ENCODE peak calls at places on chromosome 11, in eight cellular contexts. J is keratinocyte, S is colonic mucosa, B is mammary epithelial cell, T is MM.1S, L is H9, V is HCT116, I is astrocyte. Z is an unnamed sample.

GRCh38 chr11:66346476-66347424 is 679 bp downstream of the B4GAT1 start:
- DNase-seq in J (no peak), S (peak), B (peak), T (no peak), L (no peak), V (no peak), I (no peak), Z (no peak)

GRCh38 chr11:69156218-69156639 is 494 bp downstream of the SMIM38 start:
- DNase-seq in J (no peak), S (no peak), B (no peak), T (no peak), L (no peak), V (no peak), I (no peak), Z (peak)

GRCh38 chr11:2843551-2843950 is 42.0 kb downstream of the CDKN1C start:
- DNase-seq in J (no peak), S (no peak), B (no peak), T (no peak), L (no peak), V (no peak), I (no peak), Z (no peak)

GRCh38 chr11:109338131-109338530 is 83.9 kb upstream of the C11orf87 start:
- DNase-seq in J (no peak), S (no peak), B (no peak), T (no peak), L (no peak), V (no peak), I (peak), Z (peak)

GRCh38 chr11:109320595-109320994 is 101.4 kb upstream of the C11orf87 start:
- DNase-seq in J (peak), S (no peak), B (peak), T (no peak), L (no peak), V (peak), I (peak), Z (no peak)

GRCh38 chr11:128929991-128930390 is 12.7 kb downstream of the TP53AIP1 start:
- DNase-seq in J (no peak), S (no peak), B (no peak), T (no peak), L (no peak), V (no peak), I (peak), Z (peak)

GRCh38 chr11:95084509-95084908 is 5.1 kb upstream of the ENDOD1 start:
- DNase-seq in J (no peak), S (no peak), B (peak), T (no peak), L (no peak), V (no peak), I (peak), Z (no peak)

GRCh38 chr11:32713496-32713895 is 81.0 kb downstream of the CCDC73 start:
- DNase-seq in J (no peak), S (no peak), B (no peak), T (no peak), L (no peak), V (peak), I (no peak), Z (peak)

GRCh38 chr11:112255075-112255739 is 5.5 kb downstream of the PLET1 start:
- DNase-seq in J (no peak), S (no peak), B (peak), T (no peak), L (no peak), V (no peak), I (peak), Z (peak)

GRCh38 chr11:20293992-20294391 is 69.5 kb upstream of the HTATIP2 start:
- DNase-seq in J (no peak), S (no peak), B (no peak), T (no peak), L (no peak), V (no peak), I (no peak), Z (no peak)

GRCh38 chr11:26439854-26440253 is 107.9 kb downstream of the ANO3 start:
- DNase-seq in J (no peak), S (no peak), B (no peak), T (no peak), L (no peak), V (no peak), I (no peak), Z (no peak)

GRCh38 chr11:47373876-47374820 is 4.2 kb downstream of the SPI1 start:
- DNase-seq in J (no peak), S (peak), B (peak), T (peak), L (peak), V (peak), I (peak), Z (peak)

GRCh38 chr11:60772666-60773065 is 12.5 kb upstream of the MS4A10 start:
- DNase-seq in J (no peak), S (no peak), B (no peak), T (no peak), L (no peak), V (no peak), I (no peak), Z (no peak)

GRCh38 chr11:125110996-125111340 is 458 bp downstream of the TMEM218 start:
- DNase-seq in J (no peak), S (no peak), B (no peak), T (peak), L (no peak), V (no peak), I (no peak), Z (no peak)

GRCh38 chr11:134287561-134287960 is 11.4 kb downstream of the GLB1L3 start:
- DNase-seq in J (no peak), S (no peak), B (no peak), T (no peak), L (no peak), V (no peak), I (no peak), Z (no peak)

GRCh38 chr11:43919852-43920597 is 22.4 kb upstream of the C11orf96 start:
- DNase-seq in J (no peak), S (no peak), B (no peak), T (no peak), L (no peak), V (no peak), I (no peak), Z (no peak)

GRCh38 chr11:102346748-102347525 is at the start of gene BIRC2:
- DNase-seq in J (no peak), S (peak), B (peak), T (peak), L (peak), V (peak), I (peak), Z (peak)

GRCh38 chr11:130666781-130667251 is 218.4 kb downstream of the ADAMTS15 start:
- DNase-seq in J (no peak), S (no peak), B (no peak), T (no peak), L (no peak), V (no peak), I (peak), Z (peak)

GRCh38 chr11:94046796-94047195 is 25.6 kb downstream of the HEPHL1 start:
- DNase-seq in J (no peak), S (no peak), B (peak), T (no peak), L (no peak), V (no peak), I (no peak), Z (no peak)

GRCh38 chr11:105933666-105934065 is 88.4 kb downstream of the MSANTD4 start:
- DNase-seq in J (no peak), S (no peak), B (no peak), T (no peak), L (no peak), V (no peak), I (no peak), Z (no peak)

GRCh38 chr11:69403556-69404215 is 77.8 kb upstream of the LINC01488 start:
- DNase-seq in J (no peak), S (no peak), B (no peak), T (no peak), L (no peak), V (no peak), I (peak), Z (peak)

GRCh38 chr11:69636512-69636866 is 4.5 kb upstream of the CCND1 start:
- DNase-seq in J (no peak), S (peak), B (no peak), T (peak), L (peak), V (peak), I (peak), Z (peak)

DNA sequence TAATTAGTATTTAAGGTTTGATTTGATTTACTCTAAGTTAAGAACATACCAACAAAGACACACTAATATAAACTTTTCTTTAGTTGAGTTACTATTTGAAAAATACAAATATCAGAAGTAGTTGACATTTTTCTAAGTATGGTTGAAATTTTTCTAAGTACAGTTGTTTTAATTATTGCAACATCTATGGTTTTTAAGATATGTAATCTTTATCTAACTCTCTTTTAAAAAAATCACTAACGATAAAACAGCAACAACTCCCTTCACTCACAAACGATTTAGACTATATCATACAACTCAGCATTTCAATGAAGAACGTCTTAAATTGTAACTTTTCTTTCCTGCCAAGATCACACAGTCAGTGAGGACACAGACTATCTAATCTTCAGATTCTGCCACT is 2.0 kb downstream of the C2CD3 start:
- DNase-seq in J (no peak), S (no peak), B (no peak), T (no peak), L (no peak), V (no peak), I (no peak), Z (no peak)
- H3K9ac ChIP-seq in J (no peak), S (no peak), B (no peak), T (no peak), L (no peak), V (no peak), I (no peak), Z (no peak)

DNA sequence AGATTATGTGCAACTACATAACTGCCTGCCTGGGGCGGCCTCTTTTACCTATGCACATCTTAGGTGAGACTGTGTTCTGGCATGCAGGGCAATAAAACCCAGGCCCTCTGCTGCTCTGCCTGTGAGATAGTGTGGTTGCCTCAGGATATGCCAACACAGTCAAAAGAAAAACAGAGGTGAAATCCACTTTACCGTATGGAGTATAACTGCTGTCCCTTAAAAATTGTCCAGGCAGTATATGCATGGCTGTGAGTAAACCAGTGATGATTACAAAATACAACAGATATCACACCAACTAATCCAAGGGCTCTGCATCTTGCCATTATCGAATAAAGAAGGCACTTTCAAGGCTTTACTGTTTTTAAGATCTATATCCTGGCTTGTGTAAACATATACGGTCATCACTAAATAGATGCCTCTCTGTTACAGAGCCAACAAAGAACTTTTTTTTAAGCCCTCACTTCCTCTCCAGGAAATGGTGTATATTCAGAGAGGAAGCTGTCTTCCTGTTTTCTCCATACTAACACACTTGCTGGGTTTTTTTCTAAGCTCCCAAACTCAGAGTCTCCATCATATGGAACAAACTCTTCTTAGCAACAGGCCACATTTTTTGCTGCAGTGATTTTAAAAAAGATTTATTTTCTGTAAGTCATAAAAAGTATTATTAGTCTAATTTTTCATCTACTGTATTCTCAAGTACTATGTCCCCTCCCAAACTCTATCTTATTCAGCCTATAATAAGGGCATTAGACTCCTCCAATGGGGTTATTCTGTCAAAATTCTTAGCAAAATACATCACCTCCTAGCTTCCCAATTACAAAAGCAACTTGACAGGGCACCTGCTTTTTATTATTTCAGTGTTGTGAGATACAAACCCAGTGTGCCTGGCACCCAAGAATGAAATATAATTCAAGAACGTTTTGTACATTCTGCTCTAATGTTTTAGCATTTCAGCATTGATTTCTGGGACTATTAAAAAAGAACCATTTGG is 135.2 kb downstream of the MAML2 start:
- DNase-seq in J (peak), S (peak), B (peak), T (peak), L (no peak), V (no peak), I (no peak), Z (no peak)
- H3K9ac ChIP-seq in J (peak), S (peak), B (peak), T (peak), L (no peak), V (no peak), I (no peak), Z (no peak)

GRCh38 chr11:17209939-17210245 is 2.1 kb upstream of the PIK3C2A start:
- DNase-seq in J (no peak), S (no peak), B (no peak), T (no peak), L (no peak), V (no peak), I (no peak), Z (no peak)
- H3K9ac ChIP-seq in J (peak), S (peak), B (no peak), T (no peak), L (no peak), V (peak), I (peak), Z (no peak)

GRCh38 chr11:19116971-19117759 is at the start of gene ZDHHC13:
- DNase-seq in J (peak), S (peak), B (peak), T (peak), L (peak), V (peak), I (peak), Z (peak)
- H3K9ac ChIP-seq in J (peak), S (peak), B (peak), T (peak), L (peak), V (peak), I (peak), Z (peak)

GRCh38 chr11:9691865-9692264 is 28.0 kb downstream of the SWAP70 start:
- DNase-seq in J (no peak), S (no peak), B (peak), T (no peak), L (no peak), V (peak), I (peak), Z (peak)
- H3K9ac ChIP-seq in J (no peak), S (no peak), B (no peak), T (no peak), L (no peak), V (no peak), I (no peak), Z (no peak)

GRCh38 chr11:119100960-119101349 is 698 bp downstream of the DPAGT1 start:
- DNase-seq in J (no peak), S (no peak), B (no peak), T (no peak), L (no peak), V (no peak), I (no peak), Z (no peak)

GRCh38 chr11:119101367-119101758 is 290 bp downstream of the DPAGT1 start:
- DNase-seq in J (no peak), S (peak), B (no peak), T (peak), L (peak), V (no peak), I (no peak), Z (no peak)

GRCh38 chr11:119101759-119102423 is at the start of gene DPAGT1:
- DNase-seq in J (peak), S (peak), B (peak), T (peak), L (peak), V (peak), I (peak), Z (peak)

GRCh38 chr11:119099707-119100106 is 1.9 kb downstream of the DPAGT1 start:
- DNase-seq in J (no peak), S (no peak), B (no peak), T (no peak), L (no peak), V (no peak), I (no peak), Z (no peak)

GRCh38 chr11:119100246-119100959 is 1.2 kb downstream of the DPAGT1 start:
- DNase-seq in J (no peak), S (no peak), B (peak), T (no peak), L (no peak), V (peak), I (peak), Z (peak)
- H3K9ac ChIP-seq in J (peak), S (peak), B (peak), T (peak), L (peak), V (peak), I (peak), Z (peak)

GRCh38 chr11:57792870-57793269 is 31.3 kb downstream of the CTNND1 start:
- DNase-seq in J (no peak), S (peak), B (peak), T (no peak), L (no peak), V (no peak), I (no peak), Z (no peak)
- H3K9ac ChIP-seq in J (peak), S (peak), B (no peak), T (no peak), L (no peak), V (peak), I (no peak), Z (no peak)

GRCh38 chr11:353315-353857 is 15.9 kb upstream of the B4GALNT4 start:
- DNase-seq in J (no peak), S (peak), B (no peak), T (no peak), L (peak), V (no peak), I (peak), Z (peak)
- H3K9ac ChIP-seq in J (no peak), S (peak), B (no peak), T (no peak), L (no peak), V (no peak), I (peak), Z (no peak)

GRCh38 chr11:57348052-57348451 is 9.9 kb downstream of the P2RX3 start:
- DNase-seq in J (no peak), S (no peak), B (no peak), T (no peak), L (no peak), V (no peak), I (no peak), Z (no peak)
- H3K9ac ChIP-seq in J (no peak), S (no peak), B (no peak), T (no peak), L (no peak), V (no peak), I (no peak), Z (no peak)

DNA sequence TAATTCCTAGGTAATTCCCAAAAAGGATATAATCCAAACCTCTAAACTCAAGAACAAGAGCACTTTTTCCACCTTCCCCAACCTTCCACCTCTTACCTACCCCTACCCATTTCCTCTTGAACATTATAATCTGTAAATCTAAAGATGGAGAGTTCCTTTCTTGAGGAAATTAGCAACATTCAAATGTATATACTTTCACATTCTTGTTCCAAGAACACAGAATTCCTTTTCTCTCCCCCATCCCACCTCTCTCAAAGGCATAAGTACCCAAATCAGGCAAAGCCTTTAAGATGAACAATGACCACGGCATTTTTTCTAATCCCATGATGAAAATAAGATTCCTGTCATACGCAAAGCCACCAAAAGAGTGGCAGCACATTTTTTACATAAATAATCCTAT is 18.3 kb downstream of the RRAS2 start:
- DNase-seq in J (no peak), S (no peak), B (no peak), T (no peak), L (no peak), V (no peak), I (no peak), Z (no peak)
- H3K9ac ChIP-seq in J (no peak), S (no peak), B (no peak), T (no peak), L (peak), V (no peak), I (no peak), Z (no peak)

Z was measured in fibroblast of lung.